ENCODE peak calls at places on chromosomes 13 and 19, in eight cellular contexts. E is NT2/D1, G is astrocyte, R is hepatocyte, X is neural progenitor cell, U is fibroblast of lung, F is BE2C, A is left ventricle myocardium inferior. L is an unnamed sample. For H3K36me3 and H3K4me1, the result is how much of the 10 kb centered on the place peaks cover.

GRCh38 chr13:46893820-46894533 is 2.9 kb downstream of the HTR2A start:
- DNase-seq in E (no peak), G (no peak), R (peak), X (peak), U (peak), F (peak), A (peak), L (peak)

GRCh38 chr19:31715249-31715944 is 366.2 kb upstream of the TSHZ3 start:
- DNase-seq in E (no peak), G (peak), R (no peak), X (no peak), U (peak), F (no peak), A (no peak), L (no peak)

GRCh38 chr19:40147693-40148347 is 43.4 kb upstream of the MAP3K10 start:
- DNase-seq in E (no peak), G (peak), R (no peak), X (no peak), U (peak), F (no peak), A (no peak), L (no peak)

GRCh38 chr13:27960362-27961226 is 8.5 kb downstream of the CDX2 start:
- DNase-seq in E (no peak), G (no peak), R (peak), X (peak), U (no peak), F (no peak), A (peak), L (no peak)

GRCh38 chr13:99813346-99814095 is 158.0 kb downstream of the ZIC5 start:
- DNase-seq in E (no peak), G (no peak), R (no peak), X (no peak), U (no peak), F (no peak), A (no peak), L (no peak)

GRCh38 chr13:50334092-50334778 is 319.0 kb downstream of the KCNRG start:
- DNase-seq in E (no peak), G (no peak), R (peak), X (no peak), U (no peak), F (no peak), A (no peak), L (no peak)

GRCh38 chr13:49395416-49396277 is 48.2 kb downstream of the CAB39L start:
- DNase-seq in E (no peak), G (no peak), R (no peak), X (no peak), U (no peak), F (no peak), A (peak), L (no peak)

GRCh38 chr13:30138511-30138910 is 168.8 kb downstream of the KATNAL1 start:
- DNase-seq in E (no peak), G (no peak), R (no peak), X (no peak), U (no peak), F (no peak), A (no peak), L (no peak)

GRCh38 chr13:51230473-51231105 is 8.4 kb downstream of the FAM124A start:
- DNase-seq in E (no peak), G (peak), R (peak), X (no peak), U (peak), F (no peak), A (peak), L (no peak)

GRCh38 chr13:79386125-79386822 is 19.8 kb downstream of the RBM26 start:
- DNase-seq in E (no peak), G (peak), R (no peak), X (no peak), U (peak), F (no peak), A (no peak), L (no peak)

GRCh38 chr13:71274923-71275593 is 591.9 kb downstream of the DACH1 start:
- DNase-seq in E (no peak), G (no peak), R (no peak), X (no peak), U (no peak), F (no peak), A (no peak), L (no peak)

GRCh38 chr13:105579821-105580707 is 955.4 kb downstream of the EFNB2 start:
- DNase-seq in E (no peak), G (no peak), R (peak), X (no peak), U (no peak), F (no peak), A (no peak), L (no peak)

GRCh38 chr13:32246468-32246867 is 68.7 kb downstream of the ZAR1L start:
- DNase-seq in E (peak), G (peak), R (peak), X (peak), U (peak), F (peak), A (peak), L (peak)

GRCh38 chr19:29583196-29584006 is 22.7 kb upstream of the POP4 start:
- DNase-seq in E (no peak), G (no peak), R (no peak), X (no peak), U (peak), F (no peak), A (no peak), L (no peak)

GRCh38 chr19:50794778-50795664 is 4.8 kb downstream of the ACP4 start:
- DNase-seq in E (no peak), G (no peak), R (no peak), X (no peak), U (no peak), F (peak), A (no peak), L (peak)

GRCh38 chr13:99983401-99984133 is 2.0 kb downstream of the ZIC2 start:
- DNase-seq in E (no peak), G (no peak), R (peak), X (peak), U (no peak), F (no peak), A (no peak), L (no peak)

DNA sequence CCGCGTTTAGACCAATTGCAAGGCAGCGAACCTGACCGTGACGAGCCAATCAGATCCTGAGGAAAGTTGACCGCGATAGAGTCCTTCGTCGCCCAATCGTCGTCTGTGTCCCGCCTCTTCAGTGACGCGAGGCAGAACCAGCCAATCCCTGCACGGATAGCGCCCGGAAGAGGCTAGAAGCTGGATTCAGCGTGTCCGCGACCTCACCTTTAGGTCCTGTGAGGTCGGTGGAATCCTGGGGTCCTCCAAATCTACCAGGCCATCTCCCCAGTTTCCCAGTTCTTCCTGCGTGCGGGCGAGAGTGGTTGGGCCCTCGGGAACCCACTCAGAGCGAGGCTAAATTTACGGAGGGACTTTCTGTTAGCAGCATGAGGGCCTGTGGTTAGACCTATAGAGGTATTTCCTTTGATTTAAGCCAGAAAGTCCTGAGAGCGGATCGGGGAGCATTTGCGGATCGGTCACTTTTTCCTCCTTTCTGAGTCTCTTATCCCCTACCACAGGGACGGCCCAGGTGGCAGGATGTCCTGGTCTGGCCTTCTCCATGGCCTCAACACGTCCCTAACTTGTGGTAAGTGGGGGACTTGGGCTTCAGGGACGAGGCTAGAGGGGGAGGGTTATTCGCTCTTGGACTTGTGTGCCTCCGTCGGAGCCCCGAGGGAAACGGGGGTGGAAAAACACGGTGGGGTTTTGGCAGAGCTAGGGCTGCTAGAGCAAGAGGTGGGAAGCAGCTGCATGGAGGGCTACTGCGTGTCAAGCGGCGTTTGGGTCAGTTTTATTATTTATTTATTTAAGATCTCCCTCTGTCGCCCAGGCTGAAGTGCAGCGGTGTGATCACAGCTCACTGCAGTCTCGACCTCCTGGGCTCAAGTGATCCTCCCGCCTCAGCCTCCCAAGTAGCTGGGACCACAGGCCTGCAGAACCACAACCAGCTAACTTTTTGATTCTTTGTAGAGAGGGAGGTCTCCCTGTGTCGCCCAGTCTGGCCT is at the start of gene MRPS12:
- DNase-seq in E (peak), G (peak), R (peak), X (peak), U (peak), F (peak), A (peak), L (peak)
- H3K36me3 ChIP-seq in E (under half), G (under half), R (under half), X (under half), U (under half), F (under half), A (under half), L (under half)

DNA sequence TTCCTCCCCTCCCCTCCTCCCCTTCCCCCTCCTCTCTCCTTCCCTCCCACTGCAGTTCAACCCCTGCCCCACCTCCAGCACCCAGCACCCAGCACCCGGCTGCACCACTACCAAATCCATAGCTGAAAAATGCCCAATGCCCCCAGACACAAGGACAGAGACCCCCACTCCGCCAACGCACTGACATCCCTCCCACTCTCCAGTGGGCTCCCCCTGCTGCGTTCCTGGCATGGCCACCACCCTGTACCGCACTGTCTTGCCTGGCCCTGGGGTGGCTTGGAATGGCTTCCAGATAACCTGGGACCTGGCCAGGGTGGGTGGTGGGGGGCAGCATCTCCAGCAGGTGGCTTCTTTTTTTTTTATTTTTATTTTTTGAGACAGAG is 5.8 kb upstream of the MKNK2 start:
- DNase-seq in E (no peak), G (no peak), R (no peak), X (no peak), U (no peak), F (no peak), A (no peak), L (no peak)
- H3K4me1 ChIP-seq in E (under half), G (under half), R (under half), X (under half), U (under half), F (under half), A (half or more), L (under half)

GRCh38 chr19:11192957-11193939 is 4.1 kb downstream of the KANK2 start:
- DNase-seq in E (no peak), G (no peak), R (no peak), X (no peak), U (no peak), F (no peak), A (no peak), L (no peak)
- H3K36me3 ChIP-seq in E (half or more), G (under half), R (under half), X (under half), U (under half), F (under half), A (under half), L (under half)

DNA sequence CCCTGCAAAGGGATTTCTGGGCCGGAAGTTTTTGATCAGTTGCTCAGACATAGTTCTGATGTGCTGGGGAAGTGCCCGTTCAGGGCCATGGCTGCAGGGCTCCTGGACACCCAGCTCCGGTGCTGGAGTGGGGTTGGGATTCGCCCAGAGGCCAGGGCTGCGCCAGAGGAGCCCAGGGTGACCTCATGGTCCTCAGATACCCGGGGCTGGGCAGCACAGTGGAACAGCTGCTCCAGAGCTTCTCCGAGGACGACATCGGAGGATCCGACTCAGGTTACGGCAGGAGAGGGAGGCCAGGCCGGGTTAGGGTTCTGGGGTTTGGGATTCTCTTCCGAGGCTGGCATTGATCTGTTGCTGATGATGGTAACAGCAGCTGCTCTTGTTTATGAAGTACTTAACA is 20.9 kb downstream of the CARM1 start:
- DNase-seq in E (no peak), G (no peak), R (no peak), X (no peak), U (no peak), F (no peak), A (no peak), L (peak)
- H3K4me1 ChIP-seq in E (half or more), G (under half), R (under half), X (under half), U (under half), F (under half), A (half or more), L (under half)

GRCh38 chr19:55213547-55213946 is 4.2 kb upstream of the PTPRH start:
- DNase-seq in E (no peak), G (no peak), R (no peak), X (no peak), U (no peak), F (no peak), A (no peak), L (no peak)
- H3K36me3 ChIP-seq in E (under half), G (under half), R (under half), X (under half), U (under half), F (under half), A (under half), L (under half)

GRCh38 chr19:2063824-2064223 is 12.8 kb upstream of the MKNK2 start:
- DNase-seq in E (no peak), G (no peak), R (no peak), X (no peak), U (no peak), F (no peak), A (no peak), L (no peak)

GRCh38 chr19:2059422-2060201 is 8.6 kb upstream of the MKNK2 start:
- DNase-seq in E (no peak), G (peak), R (peak), X (peak), U (peak), F (peak), A (no peak), L (peak)

GRCh38 chr19:2061936-2062729 is 11.1 kb upstream of the MKNK2 start:
- DNase-seq in E (no peak), G (no peak), R (peak), X (peak), U (no peak), F (no peak), A (no peak), L (no peak)

GRCh38 chr19:2062770-2063169 is 11.7 kb upstream of the MKNK2 start:
- DNase-seq in E (no peak), G (no peak), R (peak), X (no peak), U (no peak), F (no peak), A (no peak), L (no peak)

GRCh38 chr19:2061093-2061935 is 10.3 kb upstream of the MKNK2 start:
- DNase-seq in E (peak), G (peak), R (peak), X (peak), U (peak), F (peak), A (peak), L (peak)
- H3K4me1 ChIP-seq in E (under half), G (under half), R (under half), X (under half), U (under half), F (under half), A (half or more), L (under half)

L was measured in SJCRH30.